ENCODE peak calls at places on chromosomes 12 and 14, in nine cellular contexts. X is NCI-H510A; G is NCI-H146; U is activated naive CD8-positive, alpha-beta T cell treated with anti-CD3 and anti-CD28 coated beads, Interleukin-2, amount 50 U/mL, for 24 hours; E is PC-9; Q is EL; D is hippocampal formation; L is RPMI8226; O is smooth muscle cell of the brain vasculature. J is an unnamed sample.
A peak's percentile ranks its signal among the peaks of the same experiment; 100 is the strongest.

GRCh38 chr12:68868043-68868790 is 60.2 kb downstream of the MDM2 start:
- DNase-seq in E (no peak), O (no peak), Q (no peak), G (no peak), D (no peak), X (no peak), L (no peak), U (no peak), J (no peak)

GRCh38 chr12:88185988-88186387 is 43.9 kb downstream of the TMTC3 start:
- DNase-seq in Q (peak; percentile 80), D (no peak), G (peak; percentile 86), L (no peak), X (no peak), O (peak; percentile 35), E (peak; percentile 62), U (no peak), J (no peak)

GRCh38 chr12:19737019-19737418 is 297.7 kb downstream of the AEBP2 start:
- DNase-seq in E (no peak), X (no peak), G (no peak), O (no peak), U (no peak), L (no peak), Q (no peak), D (no peak), J (no peak)

GRCh38 chr14:96225745-96226151 is 21.1 kb downstream of the BDKRB2 start:
- DNase-seq in E (peak; percentile 70), D (no peak), Q (peak; percentile 58), U (no peak), G (peak; percentile 7), X (no peak), O (no peak), L (no peak), J (no peak)

GRCh38 chr14:35531960-35532747 is 1.8 kb upstream of the INSM2 start:
- DNase-seq in O (no peak), G (no peak), X (no peak), Q (no peak), D (no peak), U (no peak), L (no peak), E (no peak), J (no peak)

GRCh38 chr12:115440438-115440837 is 756.5 kb upstream of the TBX3 start:
- DNase-seq in U (no peak), D (no peak), X (no peak), L (no peak), G (no peak), Q (peak; percentile 88), E (no peak), O (peak; percentile 17), J (no peak)

GRCh38 chr12:93429448-93429847 is 12.3 kb downstream of the UBE2N start:
- DNase-seq in U (no peak), L (no peak), X (no peak), O (no peak), E (no peak), G (no peak), D (no peak), Q (no peak), J (no peak)

GRCh38 chr14:98290596-98290995 is 981.4 kb downstream of the BCL11B start:
- DNase-seq in U (peak; percentile 4), L (no peak), G (no peak), X (no peak), Q (no peak), E (no peak), D (no peak), O (no peak), J (no peak)

GRCh38 chr14:70881549-70882174 is 25.6 kb upstream of the PCNX1 start:
- DNase-seq in Q (no peak), D (no peak), X (no peak), L (no peak), E (no peak), O (no peak), G (no peak), U (no peak), J (no peak)

GRCh38 chr14:50855558-50855957 is 16.3 kb upstream of the ABHD12B start:
- DNase-seq in D (no peak), L (no peak), O (no peak), Q (peak; percentile 35), X (no peak), G (no peak), U (no peak), E (no peak), J (no peak)

GRCh38 chr12:41552507-41553047 is 364.5 kb downstream of the PDZRN4 start:
- DNase-seq in O (no peak), E (no peak), G (peak; percentile 67), Q (peak; percentile 4), D (no peak), X (no peak), L (no peak), U (no peak), J (no peak)

GRCh38 chr14:102187044-102187443 is 47.3 kb downstream of the WDR20 start:
- DNase-seq in Q (peak; percentile 81), D (no peak), X (no peak), G (no peak), U (no peak), E (peak; percentile 98), O (peak; percentile 46), L (no peak), J (no peak)

GRCh38 chr12:49792976-49793580 is 35.1 kb downstream of the NCKAP5L start:
- DNase-seq in G (no peak), Q (no peak), X (no peak), O (no peak), L (no peak), U (no peak), E (no peak), D (no peak), J (no peak)

J was measured in globus pallidus.